ENCODE peak calls at places on chromosomes 12 and 14, in six cellular contexts. M is activated T-helper 1 cell treated with anti-CD3 and anti-CD28 coated beads, Interleukin-2, amount 50 U/mL, for 16 hours; D is stomach; H is GDM1; X is stimulated activated CD4-positive, alpha-beta T cell treated with anti-CD3 and anti-CD28 coated beads, Interleukin-1b, Interleukin-23, amount 100 ng/mL, for 1 hour; Y is Right ventricle myocardium superior. A is an unnamed sample.

GRCh38 chr12:125346361-125346760 is 281.1 kb downstream of the AACS start:
- DNase-seq in M (no peak), Y (no peak), X (no peak), D (no peak), H (no peak), A (no peak)

GRCh38 chr12:113903381-113903863 is 62.7 kb downstream of the RBM19 start:
- DNase-seq in X (no peak), H (no peak), M (no peak), Y (no peak), D (no peak), A (no peak)

GRCh38 chr12:52528641-52529143 is 8.5 kb upstream of the KRT5 start:
- DNase-seq in D (no peak), M (no peak), Y (no peak), H (no peak), X (no peak), A (no peak)

GRCh38 chr14:91848602-91849001 is 18.7 kb downstream of the TC2N start:
- DNase-seq in H (no peak), M (no peak), Y (no peak), X (no peak), D (no peak), A (no peak)

GRCh38 chr14:76720382-76720813 is 40.9 kb upstream of the VASH1 start:
- DNase-seq in D (peak), Y (peak), X (no peak), H (peak), M (no peak), A (no peak)

GRCh38 chr12:18753481-18754117 is 15.7 kb downstream of the CAPZA3 start:
- DNase-seq in X (no peak), M (no peak), D (no peak), H (no peak), Y (peak), A (no peak)

GRCh38 chr12:57740656-57741412 is 2.3 kb upstream of the AGAP2 start:
- DNase-seq in X (peak), D (no peak), H (peak), M (peak), Y (peak), A (no peak)

GRCh38 chr12:666766-667308 is 3.6 kb upstream of the NINJ2 start:
- DNase-seq in Y (no peak), H (no peak), M (no peak), X (no peak), D (no peak), A (no peak)

GRCh38 chr12:20429876-20430275 is 61.5 kb downstream of the PDE3A start:
- DNase-seq in X (no peak), H (no peak), Y (no peak), D (no peak), M (no peak), A (no peak)